ENCODE peak calls at places on chromosomes 4 and X, in four cellular contexts. R is Jurkat, Clone E6-1; Y is choroid plexus epithelial cell; G is activated T-cell treated with anti-CD3 and anti-CD28 coated beads for 1 hour. M is an unnamed sample.

GRCh38 chr4:155707251-155707650 is 40.6 kb downstream of the GUCY1A1 start:
- DNase-seq in R (no peak), Y (no peak), G (no peak), M (no peak)

GRCh38 chrX:103734125-103734760 is 23.5 kb downstream of the TMEM31 start:
- DNase-seq in R (no peak), Y (peak), G (no peak), M (no peak)

GRCh38 chrX:17590892-17591740 is 146.2 kb upstream of the SCML1 start:
- DNase-seq in Y (peak), R (peak), G (no peak), M (peak)

GRCh38 chr4:36815536-36815935 is 429.0 kb upstream of the NWD2 start:
- DNase-seq in G (no peak), Y (no peak), R (no peak), M (no peak)

GRCh38 chr4:1010522-1011021 is 854 bp upstream of the FGFRL1 start:
- DNase-seq in R (peak), Y (peak), G (peak), M (peak)

GRCh38 chr4:174520655-174521054 is 1.6 kb downstream of the HPGD start:
- DNase-seq in G (no peak), Y (no peak), R (no peak), M (no peak)

GRCh38 chr4:1567519-1567807 is 116.7 kb downstream of the FAM53A start:
- DNase-seq in Y (no peak), R (no peak), G (no peak), M (no peak)

GRCh38 chr4:101018836-101019235 is 328.5 kb downstream of the PPP3CA start:
- DNase-seq in G (no peak), Y (no peak), R (no peak), M (no peak)

GRCh38 chr4:139453041-139453370 is 915 bp upstream of the RAB33B start:
- DNase-seq in G (peak), R (peak), Y (peak), M (no peak)

GRCh38 chrX:47648376-47648775 is 2.0 kb downstream of the ELK1 start:
- DNase-seq in Y (peak), G (no peak), R (no peak), M (no peak)

GRCh38 chr4:127370495-127371069 is 262.2 kb upstream of the INTU start:
- DNase-seq in R (no peak), Y (no peak), G (no peak), M (peak)

GRCh38 chr4:139331185-139331584 is 28.9 kb upstream of the NDUFC1 start:
- DNase-seq in Y (no peak), G (no peak), R (no peak), M (no peak)

GRCh38 chr4:22897520-22898108 is 204.9 kb downstream of the GBA3 start:
- DNase-seq in G (peak), Y (peak), R (peak), M (peak)

GRCh38 chr4:166277851-166278250 is 404.8 kb downstream of the TLL1 start:
- DNase-seq in G (no peak), R (no peak), Y (no peak), M (no peak)

GRCh38 chr4:85728471-85728870 is 253.5 kb downstream of the ARHGAP24 start:
- DNase-seq in R (no peak), Y (no peak), G (no peak), M (no peak)

GRCh38 chr4:45621926-45622325 is 501.9 kb downstream of the GABRG1 start:
- DNase-seq in R (no peak), Y (peak), G (no peak), M (no peak)

GRCh38 chrX:134599173-134599914 is 58.9 kb downstream of the PLAC1 start:
- DNase-seq in Y (peak), R (no peak), G (no peak), M (no peak)